ENCODE peak calls at places on chromosomes 4 and X, in four cellular contexts. One of them, this sample, is unnamed.

GRCh38 chr4:1856920-1857699 is 1.2 kb upstream of the LETM1 start:
- DNase-seq in T-helper 1 cell: no peak
- DNase-seq in stimulated activated CD4-positive, alpha-beta T cell treated with anti-CD3 and anti-CD28 coated beads, Interleukin-15, amount 100 ng/mL, for 1 hour: no peak
- DNase-seq in activated T-helper 1 cell treated with anti-CD3 and anti-CD28 coated beads, Interleukin-12 subunit alpha, Interleukin-12 subunit beta, Interleukin-2, Interleukin-4 antibody, amounts not matched to agents 30 ng/mL and 10 ng/mL and 1 ng/mL, durations not matched to agents 14 hours and 24 hours and 36 hours: no peak
- DNase-seq in this sample: peak

GRCh38 chr4:78569291-78569821 is 17.8 kb downstream of the ANXA3 start:
- DNase-seq in stimulated activated CD4-positive, alpha-beta T cell treated with anti-CD3 and anti-CD28 coated beads, Interleukin-15, amount 100 ng/mL, for 1 hour: no peak
- DNase-seq in activated T-helper 1 cell treated with anti-CD3 and anti-CD28 coated beads, Interleukin-12 subunit alpha, Interleukin-12 subunit beta, Interleukin-2, Interleukin-4 antibody, amounts not matched to agents 30 ng/mL and 10 ng/mL and 1 ng/mL, durations not matched to agents 14 hours and 24 hours and 36 hours: no peak
- DNase-seq in T-helper 1 cell: no peak
- DNase-seq in this sample: peak

GRCh38 chr4:81351653-81352455 is 119.9 kb downstream of the RASGEF1B start:
- DNase-seq in stimulated activated CD4-positive, alpha-beta T cell treated with anti-CD3 and anti-CD28 coated beads, Interleukin-15, amount 100 ng/mL, for 1 hour: peak
- DNase-seq in T-helper 1 cell: peak
- DNase-seq in activated T-helper 1 cell treated with anti-CD3 and anti-CD28 coated beads, Interleukin-12 subunit alpha, Interleukin-12 subunit beta, Interleukin-2, Interleukin-4 antibody, amounts not matched to agents 30 ng/mL and 10 ng/mL and 1 ng/mL, durations not matched to agents 14 hours and 24 hours and 36 hours: peak
- DNase-seq in this sample: peak

GRCh38 chr4:14985161-14985560 is 17.1 kb upstream of the CPEB2 start:
- DNase-seq in stimulated activated CD4-positive, alpha-beta T cell treated with anti-CD3 and anti-CD28 coated beads, Interleukin-15, amount 100 ng/mL, for 1 hour: no peak
- DNase-seq in T-helper 1 cell: no peak
- DNase-seq in activated T-helper 1 cell treated with anti-CD3 and anti-CD28 coated beads, Interleukin-12 subunit alpha, Interleukin-12 subunit beta, Interleukin-2, Interleukin-4 antibody, amounts not matched to agents 30 ng/mL and 10 ng/mL and 1 ng/mL, durations not matched to agents 14 hours and 24 hours and 36 hours: no peak
- DNase-seq in this sample: no peak

GRCh38 chr4:10091531-10092181 is 24.9 kb downstream of the WDR1 start:
- DNase-seq in activated T-helper 1 cell treated with anti-CD3 and anti-CD28 coated beads, Interleukin-12 subunit alpha, Interleukin-12 subunit beta, Interleukin-2, Interleukin-4 antibody, amounts not matched to agents 30 ng/mL and 10 ng/mL and 1 ng/mL, durations not matched to agents 14 hours and 24 hours and 36 hours: no peak
- DNase-seq in stimulated activated CD4-positive, alpha-beta T cell treated with anti-CD3 and anti-CD28 coated beads, Interleukin-15, amount 100 ng/mL, for 1 hour: no peak
- DNase-seq in T-helper 1 cell: no peak
- DNase-seq in this sample: no peak

GRCh38 chrX:22652596-22652995 is 347.2 kb upstream of the DDX53 start:
- DNase-seq in activated T-helper 1 cell treated with anti-CD3 and anti-CD28 coated beads, Interleukin-12 subunit alpha, Interleukin-12 subunit beta, Interleukin-2, Interleukin-4 antibody, amounts not matched to agents 30 ng/mL and 10 ng/mL and 1 ng/mL, durations not matched to agents 14 hours and 24 hours and 36 hours: no peak
- DNase-seq in T-helper 1 cell: no peak
- DNase-seq in stimulated activated CD4-positive, alpha-beta T cell treated with anti-CD3 and anti-CD28 coated beads, Interleukin-15, amount 100 ng/mL, for 1 hour: no peak
- DNase-seq in this sample: peak

GRCh38 chr4:73780243-73780642 is 39.9 kb downstream of the CXCL8 start:
- DNase-seq in T-helper 1 cell: no peak
- DNase-seq in stimulated activated CD4-positive, alpha-beta T cell treated with anti-CD3 and anti-CD28 coated beads, Interleukin-15, amount 100 ng/mL, for 1 hour: no peak
- DNase-seq in activated T-helper 1 cell treated with anti-CD3 and anti-CD28 coated beads, Interleukin-12 subunit alpha, Interleukin-12 subunit beta, Interleukin-2, Interleukin-4 antibody, amounts not matched to agents 30 ng/mL and 10 ng/mL and 1 ng/mL, durations not matched to agents 14 hours and 24 hours and 36 hours: no peak
- DNase-seq in this sample: no peak

GRCh38 chr4:3037957-3038451 is 36.3 kb downstream of the HTT-AS start:
- DNase-seq in T-helper 1 cell: no peak
- DNase-seq in activated T-helper 1 cell treated with anti-CD3 and anti-CD28 coated beads, Interleukin-12 subunit alpha, Interleukin-12 subunit beta, Interleukin-2, Interleukin-4 antibody, amounts not matched to agents 30 ng/mL and 10 ng/mL and 1 ng/mL, durations not matched to agents 14 hours and 24 hours and 36 hours: peak
- DNase-seq in stimulated activated CD4-positive, alpha-beta T cell treated with anti-CD3 and anti-CD28 coated beads, Interleukin-15, amount 100 ng/mL, for 1 hour: no peak
- DNase-seq in this sample: no peak

GRCh38 chrX:2187352-2188115 is 313.2 kb downstream of the DHRSX start:
- DNase-seq in stimulated activated CD4-positive, alpha-beta T cell treated with anti-CD3 and anti-CD28 coated beads, Interleukin-15, amount 100 ng/mL, for 1 hour: no peak
- DNase-seq in T-helper 1 cell: no peak
- DNase-seq in activated T-helper 1 cell treated with anti-CD3 and anti-CD28 coated beads, Interleukin-12 subunit alpha, Interleukin-12 subunit beta, Interleukin-2, Interleukin-4 antibody, amounts not matched to agents 30 ng/mL and 10 ng/mL and 1 ng/mL, durations not matched to agents 14 hours and 24 hours and 36 hours: no peak
- DNase-seq in this sample: no peak

GRCh38 chrX:116278819-116279218 is 108.3 kb downstream of the AGTR2 start:
- DNase-seq in T-helper 1 cell: no peak
- DNase-seq in stimulated activated CD4-positive, alpha-beta T cell treated with anti-CD3 and anti-CD28 coated beads, Interleukin-15, amount 100 ng/mL, for 1 hour: no peak
- DNase-seq in activated T-helper 1 cell treated with anti-CD3 and anti-CD28 coated beads, Interleukin-12 subunit alpha, Interleukin-12 subunit beta, Interleukin-2, Interleukin-4 antibody, amounts not matched to agents 30 ng/mL and 10 ng/mL and 1 ng/mL, durations not matched to agents 14 hours and 24 hours and 36 hours: no peak
- DNase-seq in this sample: no peak

GRCh38 chrX:149004936-149005335 is 500.2 kb downstream of the IDS start:
- DNase-seq in stimulated activated CD4-positive, alpha-beta T cell treated with anti-CD3 and anti-CD28 coated beads, Interleukin-15, amount 100 ng/mL, for 1 hour: no peak
- DNase-seq in activated T-helper 1 cell treated with anti-CD3 and anti-CD28 coated beads, Interleukin-12 subunit alpha, Interleukin-12 subunit beta, Interleukin-2, Interleukin-4 antibody, amounts not matched to agents 30 ng/mL and 10 ng/mL and 1 ng/mL, durations not matched to agents 14 hours and 24 hours and 36 hours: no peak
- DNase-seq in T-helper 1 cell: no peak
- DNase-seq in this sample: no peak

GRCh38 chrX:120749141-120749846 is 119.4 kb upstream of the C1GALT1C1 start:
- DNase-seq in T-helper 1 cell: no peak
- DNase-seq in stimulated activated CD4-positive, alpha-beta T cell treated with anti-CD3 and anti-CD28 coated beads, Interleukin-15, amount 100 ng/mL, for 1 hour: no peak
- DNase-seq in activated T-helper 1 cell treated with anti-CD3 and anti-CD28 coated beads, Interleukin-12 subunit alpha, Interleukin-12 subunit beta, Interleukin-2, Interleukin-4 antibody, amounts not matched to agents 30 ng/mL and 10 ng/mL and 1 ng/mL, durations not matched to agents 14 hours and 24 hours and 36 hours: no peak
- DNase-seq in this sample: peak

GRCh38 chr4:113692809-113693411 is 68.6 kb downstream of the CAMK2D start:
- DNase-seq in T-helper 1 cell: no peak
- DNase-seq in stimulated activated CD4-positive, alpha-beta T cell treated with anti-CD3 and anti-CD28 coated beads, Interleukin-15, amount 100 ng/mL, for 1 hour: no peak
- DNase-seq in activated T-helper 1 cell treated with anti-CD3 and anti-CD28 coated beads, Interleukin-12 subunit alpha, Interleukin-12 subunit beta, Interleukin-2, Interleukin-4 antibody, amounts not matched to agents 30 ng/mL and 10 ng/mL and 1 ng/mL, durations not matched to agents 14 hours and 24 hours and 36 hours: no peak
- DNase-seq in this sample: no peak

GRCh38 chr4:37648084-37648817 is 37.9 kb downstream of the RELL1 start:
- DNase-seq in T-helper 1 cell: no peak
- DNase-seq in activated T-helper 1 cell treated with anti-CD3 and anti-CD28 coated beads, Interleukin-12 subunit alpha, Interleukin-12 subunit beta, Interleukin-2, Interleukin-4 antibody, amounts not matched to agents 30 ng/mL and 10 ng/mL and 1 ng/mL, durations not matched to agents 14 hours and 24 hours and 36 hours: no peak
- DNase-seq in stimulated activated CD4-positive, alpha-beta T cell treated with anti-CD3 and anti-CD28 coated beads, Interleukin-15, amount 100 ng/mL, for 1 hour: no peak
- DNase-seq in this sample: peak

GRCh38 chr4:26331380-26331945 is 10.6 kb downstream of the RBPJ start:
- DNase-seq in T-helper 1 cell: no peak
- DNase-seq in stimulated activated CD4-positive, alpha-beta T cell treated with anti-CD3 and anti-CD28 coated beads, Interleukin-15, amount 100 ng/mL, for 1 hour: no peak
- DNase-seq in activated T-helper 1 cell treated with anti-CD3 and anti-CD28 coated beads, Interleukin-12 subunit alpha, Interleukin-12 subunit beta, Interleukin-2, Interleukin-4 antibody, amounts not matched to agents 30 ng/mL and 10 ng/mL and 1 ng/mL, durations not matched to agents 14 hours and 24 hours and 36 hours: no peak
- DNase-seq in this sample: no peak

GRCh38 chr4:138967313-138967712 is 48.3 kb upstream of the NOCT start:
- DNase-seq in T-helper 1 cell: no peak
- DNase-seq in stimulated activated CD4-positive, alpha-beta T cell treated with anti-CD3 and anti-CD28 coated beads, Interleukin-15, amount 100 ng/mL, for 1 hour: no peak
- DNase-seq in activated T-helper 1 cell treated with anti-CD3 and anti-CD28 coated beads, Interleukin-12 subunit alpha, Interleukin-12 subunit beta, Interleukin-2, Interleukin-4 antibody, amounts not matched to agents 30 ng/mL and 10 ng/mL and 1 ng/mL, durations not matched to agents 14 hours and 24 hours and 36 hours: no peak
- DNase-seq in this sample: no peak

GRCh38 chr4:20264688-20265087 is 13.0 kb downstream of the SLIT2 start:
- DNase-seq in stimulated activated CD4-positive, alpha-beta T cell treated with anti-CD3 and anti-CD28 coated beads, Interleukin-15, amount 100 ng/mL, for 1 hour: no peak
- DNase-seq in activated T-helper 1 cell treated with anti-CD3 and anti-CD28 coated beads, Interleukin-12 subunit alpha, Interleukin-12 subunit beta, Interleukin-2, Interleukin-4 antibody, amounts not matched to agents 30 ng/mL and 10 ng/mL and 1 ng/mL, durations not matched to agents 14 hours and 24 hours and 36 hours: no peak
- DNase-seq in T-helper 1 cell: no peak
- DNase-seq in this sample: no peak

GRCh38 chrX:154750301-154751120 is at the start of gene GAB3:
- DNase-seq in activated T-helper 1 cell treated with anti-CD3 and anti-CD28 coated beads, Interleukin-12 subunit alpha, Interleukin-12 subunit beta, Interleukin-2, Interleukin-4 antibody, amounts not matched to agents 30 ng/mL and 10 ng/mL and 1 ng/mL, durations not matched to agents 14 hours and 24 hours and 36 hours: peak
- DNase-seq in stimulated activated CD4-positive, alpha-beta T cell treated with anti-CD3 and anti-CD28 coated beads, Interleukin-15, amount 100 ng/mL, for 1 hour: no peak
- DNase-seq in T-helper 1 cell: peak
- DNase-seq in this sample: peak

GRCh38 chr4:132593717-132594400 is 555.2 kb upstream of the PCDH10 start:
- DNase-seq in T-helper 1 cell: no peak
- DNase-seq in activated T-helper 1 cell treated with anti-CD3 and anti-CD28 coated beads, Interleukin-12 subunit alpha, Interleukin-12 subunit beta, Interleukin-2, Interleukin-4 antibody, amounts not matched to agents 30 ng/mL and 10 ng/mL and 1 ng/mL, durations not matched to agents 14 hours and 24 hours and 36 hours: no peak
- DNase-seq in stimulated activated CD4-positive, alpha-beta T cell treated with anti-CD3 and anti-CD28 coated beads, Interleukin-15, amount 100 ng/mL, for 1 hour: no peak
- DNase-seq in this sample: peak

GRCh38 chr4:114302472-114302871 is 296.1 kb upstream of the UGT8 start:
- DNase-seq in stimulated activated CD4-positive, alpha-beta T cell treated with anti-CD3 and anti-CD28 coated beads, Interleukin-15, amount 100 ng/mL, for 1 hour: no peak
- DNase-seq in activated T-helper 1 cell treated with anti-CD3 and anti-CD28 coated beads, Interleukin-12 subunit alpha, Interleukin-12 subunit beta, Interleukin-2, Interleukin-4 antibody, amounts not matched to agents 30 ng/mL and 10 ng/mL and 1 ng/mL, durations not matched to agents 14 hours and 24 hours and 36 hours: no peak
- DNase-seq in T-helper 1 cell: no peak
- DNase-seq in this sample: peak

GRCh38 chr4:156312261-156312847 is 358.7 kb upstream of the CTSO start:
- DNase-seq in activated T-helper 1 cell treated with anti-CD3 and anti-CD28 coated beads, Interleukin-12 subunit alpha, Interleukin-12 subunit beta, Interleukin-2, Interleukin-4 antibody, amounts not matched to agents 30 ng/mL and 10 ng/mL and 1 ng/mL, durations not matched to agents 14 hours and 24 hours and 36 hours: no peak
- DNase-seq in T-helper 1 cell: no peak
- DNase-seq in stimulated activated CD4-positive, alpha-beta T cell treated with anti-CD3 and anti-CD28 coated beads, Interleukin-15, amount 100 ng/mL, for 1 hour: no peak
- DNase-seq in this sample: no peak

GRCh38 chr4:182085051-182085480 is 158.1 kb upstream of the TENM3 start:
- DNase-seq in activated T-helper 1 cell treated with anti-CD3 and anti-CD28 coated beads, Interleukin-12 subunit alpha, Interleukin-12 subunit beta, Interleukin-2, Interleukin-4 antibody, amounts not matched to agents 30 ng/mL and 10 ng/mL and 1 ng/mL, durations not matched to agents 14 hours and 24 hours and 36 hours: no peak
- DNase-seq in T-helper 1 cell: no peak
- DNase-seq in stimulated activated CD4-positive, alpha-beta T cell treated with anti-CD3 and anti-CD28 coated beads, Interleukin-15, amount 100 ng/mL, for 1 hour: no peak
- DNase-seq in this sample: peak

This sample was measured in adipocyte.